ENCODE peak calls at places on chromosomes 4 and X, in ten cellular contexts. I is Calu3; M is NCI-H2171 treated with DMSO at 0.1 percent for 48 hours; P is activated CD4-positive, alpha-beta memory T cell treated with anti-CD3 and anti-CD28 coated beads, Interleukin-2, amount 10 ng/mL, durations not matched to agents 7 days and 5 days; N is GDM1; O is T1000; Y is AG09309; X is OCI-M1; A is HepG2; H is stimulated activated CD8-positive, alpha-beta memory T cell treated with anti-CD3 and anti-CD28 coated beads, Interleukin-15, amount 100 ng/mL, for 24 hours. C is an unnamed sample.

GRCh38 chrX:1380672-1381233 is 11.2 kb downstream of the SLC25A6 start:
- DNase-seq in I (no peak), M (no peak), P (no peak), N (no peak), O (no peak), Y (no peak), X (no peak), A (no peak), H (no peak), C (no peak)

GRCh38 chr4:112270643-112271484 is 14.8 kb downstream of the TIFA start:
- DNase-seq in I (no peak), M (no peak), P (no peak), N (no peak), O (no peak), Y (peak), X (no peak), A (no peak), H (no peak), C (no peak)

GRCh38 chr4:122700178-122700725 is 32.3 kb upstream of the BBS12 start:
- DNase-seq in I (peak), M (no peak), P (no peak), N (no peak), O (no peak), Y (no peak), X (no peak), A (peak), H (no peak), C (peak)

GRCh38 chr4:19735012-19735411 is 516.7 kb upstream of the SLIT2 start:
- DNase-seq in I (no peak), M (no peak), P (no peak), N (no peak), O (no peak), Y (no peak), X (no peak), A (no peak), H (no peak), C (no peak)

GRCh38 chr4:31114821-31115220 is 394.7 kb downstream of the PCDH7 start:
- DNase-seq in I (no peak), M (no peak), P (no peak), N (no peak), O (no peak), Y (no peak), X (no peak), A (no peak), H (no peak), C (no peak)

GRCh38 chr4:6855692-6856297 is 53.8 kb upstream of the TBC1D14 start:
- DNase-seq in I (no peak), M (peak), P (peak), N (no peak), O (no peak), Y (peak), X (peak), A (peak), H (no peak), C (no peak)

GRCh38 chr4:42488114-42488513 is 90.8 kb downstream of the SHISA3 start:
- DNase-seq in I (no peak), M (no peak), P (no peak), N (no peak), O (no peak), Y (no peak), X (peak), A (no peak), H (no peak), C (no peak)

GRCh38 chr4:119725011-119725410 is 96.4 kb upstream of the PDE5A start:
- DNase-seq in I (peak), M (no peak), P (no peak), N (no peak), O (no peak), Y (no peak), X (no peak), A (no peak), H (no peak), C (peak)

GRCh38 chrX:76821276-76821675 is 393.8 kb downstream of the MAGEE1 start:
- DNase-seq in I (no peak), M (no peak), P (no peak), N (no peak), O (no peak), Y (no peak), X (no peak), A (no peak), H (no peak), C (no peak)

GRCh38 chr4:95867919-95868318 is 28.0 kb downstream of the PDHA2 start:
- DNase-seq in I (no peak), M (peak), P (no peak), N (no peak), O (no peak), Y (no peak), X (peak), A (no peak), H (no peak), C (peak)

C was measured in NCI-H69.